ENCODE peak calls at places on chromosomes 5 and 9, in four cellular contexts. A, Y, O and N are unnamed samples.
A peak's percentile ranks its signal among the peaks of the same experiment; 100 is the strongest.

GRCh38 chr5:17828709-17829108 is 194.4 kb downstream of the TAF11L14 start:
- DNase-seq in Y (no peak), A (no peak), O (no peak), N (no peak)

GRCh38 chr9:132114102-132114707 is 34.5 kb upstream of the MED27 start:
- DNase-seq in A (peak; percentile 6), Y (peak; percentile 12), O (peak; percentile 79), N (no peak)

GRCh38 chr5:15620501-15620900 is 120.5 kb downstream of the FBXL7 start:
- DNase-seq in O (no peak), Y (no peak), A (no peak), N (no peak)

GRCh38 chr5:126508962-126509279 is 85.7 kb downstream of the GRAMD2B start:
- DNase-seq in Y (no peak), O (no peak), A (no peak), N (no peak)

GRCh38 chr9:118529210-118529609 is 825.0 kb downstream of the TLR4 start:
- DNase-seq in A (no peak), Y (no peak), O (no peak), N (no peak)

GRCh38 chr5:149563461-149563860 is 12.2 kb upstream of the CSNK1A1 start:
- DNase-seq in A (no peak), Y (no peak), O (no peak), N (no peak)

GRCh38 chr5:105330185-105330584 is 1767.6 kb upstream of the NUDT12 start:
- DNase-seq in A (no peak), O (no peak), Y (no peak), N (no peak)

GRCh38 chr9:92173318-92173717 is 58.1 kb upstream of the SPTLC1 start:
- DNase-seq in Y (no peak), O (no peak), A (no peak), N (no peak)

GRCh38 chr5:173643964-173644363 is 27.5 kb upstream of the BOD1 start:
- DNase-seq in Y (no peak), O (peak; percentile 42), A (no peak), N (no peak)

GRCh38 chr5:59149271-59149670 is 566.4 kb downstream of the RAB3C start:
- DNase-seq in Y (no peak), O (no peak), A (no peak), N (no peak)

GRCh38 chr5:150465926-150466325 is 16.4 kb upstream of the RPS14 start:
- DNase-seq in O (no peak), A (no peak), Y (no peak), N (no peak)

GRCh38 chr9:113898596-113898995 is 22.5 kb downstream of the ZNF618 start:
- DNase-seq in O (no peak), A (no peak), Y (no peak), N (no peak)

GRCh38 chr9:37528652-37529072 is 42.9 kb downstream of the POLR1E start:
- DNase-seq in A (no peak), O (no peak), Y (no peak), N (no peak)

GRCh38 chr5:113029614-113030013 is 53.0 kb downstream of the DCP2 start:
- DNase-seq in A (no peak), O (no peak), Y (no peak), N (no peak)

GRCh38 chr5:57989378-57989777 is 470.5 kb downstream of the PLK2 start:
- DNase-seq in O (no peak), A (no peak), Y (no peak), N (no peak)

GRCh38 chr9:138024831-138025291 is 147.3 kb downstream of the CACNA1B start:
- DNase-seq in A (no peak), Y (no peak), O (no peak), N (no peak)

GRCh38 chr5:167982-168660 is 23.2 kb upstream of the LRRC14B start:
- DNase-seq in Y (no peak), O (no peak), A (no peak), N (no peak)

GRCh38 chr5:85069659-85070640 is 685.3 kb upstream of the EDIL3 start:
- DNase-seq in Y (no peak), A (no peak), O (no peak), N (no peak)

GRCh38 chr5:15103130-15103529 is 231.6 kb upstream of the ANKH start:
- DNase-seq in A (no peak), Y (no peak), O (no peak), N (no peak)

GRCh38 chr5:625516-625915 is 13.4 kb downstream of the CEP72 start:
- DNase-seq in O (no peak), A (no peak), Y (no peak), N (no peak)

GRCh38 chr9:123609844-123610243 is 253.8 kb downstream of the CRB2 start:
- DNase-seq in O (no peak), A (no peak), Y (no peak), N (no peak)

GRCh38 chr9:38212016-38212415 is 143.0 kb upstream of the SHB start:
- DNase-seq in O (no peak), Y (no peak), A (no peak), N (no peak)

GRCh38 chr5:56557198-56557597 is 258.2 kb upstream of the MAP3K1 start:
- DNase-seq in O (no peak), Y (no peak), A (no peak), N (no peak)

GRCh38 chr9:76358628-76359283 is 35.5 kb downstream of the RFK start:
- DNase-seq in O (no peak), A (no peak), Y (no peak), N (no peak)

GRCh38 chr9:126861707-126862460 is 1.4 kb downstream of the ZBTB34 start:
- DNase-seq in Y (no peak), A (no peak), O (no peak), N (no peak)

GRCh38 chr5:168179185-168179584 is 112.3 kb upstream of the WWC1 start:
- DNase-seq in Y (no peak), O (no peak), A (no peak), N (no peak)

GRCh38 chr5:133847886-133848285 is 120.5 kb downstream of the C5orf15 start:
- DNase-seq in Y (no peak), A (no peak), O (no peak), N (no peak)

GRCh38 chr9:8660383-8660782 is 860.8 kb upstream of the DMAC1 start:
- DNase-seq in O (no peak), A (no peak), Y (no peak), N (no peak)

GRCh38 chr5:58042933-58043606 is 416.8 kb downstream of the PLK2 start:
- DNase-seq in Y (no peak), O (no peak), A (no peak), N (no peak)

GRCh38 chr5:125597338-125597737 is 825.9 kb upstream of the GRAMD2B start:
- DNase-seq in O (no peak), Y (no peak), A (no peak), N (no peak)